ENCODE peak calls at places on chromosomes 13 and 19, in eight cellular contexts. Q is CD8-positive, alpha-beta memory T cell; D is esophagus squamous epithelium; U is colonic mucosa; E is aorta; G is IMR-90; N is breast epithelium; H is left ventricle myocardium inferior. Y is an unnamed sample. For H3K4me1 and H3K9me3, the result is how much of the 10 kb centered on the place peaks cover.

GRCh38 chr19:10226021-10226375 is 5.1 kb downstream of the S1PR2 start:
- DNase-seq in D (no peak), U (no peak), E (no peak), N (no peak), Q (no peak), H (peak), G (no peak), Y (no peak)

GRCh38 chr19:49340069-49340864 is 5.1 kb downstream of the CD37 start:
- DNase-seq in U (peak), Q (peak), H (peak), D (no peak), G (no peak), N (peak), E (peak), Y (peak)

GRCh38 chr13:113561417-113562084 is 23.0 kb upstream of the TFDP1 start:
- DNase-seq in D (no peak), Q (no peak), E (no peak), N (peak), H (no peak), G (no peak), U (peak), Y (no peak)

GRCh38 chr13:54241719-54242118 is 1213.1 kb downstream of the OLFM4 start:
- DNase-seq in Q (no peak), E (no peak), H (no peak), U (no peak), G (no peak), N (no peak), D (no peak), Y (no peak)

GRCh38 chr13:78827471-78827870 is 168.5 kb upstream of the OBI1 start:
- DNase-seq in E (no peak), U (no peak), Q (no peak), N (no peak), G (no peak), H (no peak), D (no peak), Y (no peak)

GRCh38 chr19:55213547-55213946 is 4.2 kb upstream of the PTPRH start:
- DNase-seq in E (no peak), U (no peak), H (no peak), Q (no peak), D (no peak), N (no peak), G (no peak), Y (no peak)

GRCh38 chr19:10289167-10289835 is 451 bp upstream of the ICAM5 start:
- DNase-seq in E (no peak), U (peak), D (no peak), G (peak), H (no peak), N (no peak), Q (peak), Y (peak)

GRCh38 chr19:27896091-27896490 is 1316.9 kb downstream of the UQCRFS1 start:
- DNase-seq in N (no peak), D (no peak), H (no peak), Q (no peak), U (no peak), G (no peak), E (no peak), Y (no peak)

GRCh38 chr19:10551698-10552301 is 8.1 kb downstream of the ATG4D start:
- DNase-seq in U (peak), N (no peak), E (no peak), Q (peak), G (no peak), H (no peak), D (no peak), Y (peak)

GRCh38 chr19:3176715-3177501 is 1.7 kb upstream of the S1PR4 start:
- DNase-seq in N (no peak), Q (peak), U (peak), G (peak), H (no peak), D (no peak), E (no peak), Y (peak)

GRCh38 chr19:19461671-19462622 is 53.4 kb downstream of the TSSK6 start:
- DNase-seq in Q (peak), E (peak), H (peak), D (no peak), G (no peak), U (peak), N (no peak), Y (peak)

GRCh38 chr19:1747285-1748114 is 5.8 kb upstream of the ONECUT3 start:
- DNase-seq in G (peak), U (peak), N (no peak), E (no peak), Q (no peak), D (no peak), H (no peak), Y (no peak)

GRCh38 chr19:7941895-7942596 is 1.4 kb downstream of the TIMM44 start:
- DNase-seq in N (no peak), E (no peak), U (no peak), H (no peak), Q (no peak), G (no peak), D (no peak), Y (peak)

GRCh38 chr19:40394816-40395210 is 4.8 kb upstream of the HIPK4 start:
- DNase-seq in G (no peak), U (no peak), D (no peak), Q (no peak), N (no peak), E (no peak), H (no peak), Y (no peak)

GRCh38 chr13:110392510-110393233 is 85.6 kb downstream of the COL4A2 start:
- DNase-seq in Q (no peak), N (no peak), G (peak), E (no peak), D (no peak), U (no peak), H (no peak), Y (no peak)

GRCh38 chr19:24059572-24060295 is 27.3 kb upstream of the ZNF254 start:
- DNase-seq in D (no peak), H (no peak), E (no peak), U (no peak), G (no peak), N (no peak), Q (no peak), Y (no peak)

GRCh38 chr13:20940083-20940482 is 37.5 kb upstream of the XPO4 start:
- DNase-seq in Q (no peak), U (no peak), N (no peak), E (no peak), H (no peak), D (no peak), G (peak), Y (no peak)

GRCh38 chr13:39968646-39969475 is 313.4 kb downstream of the COG6 start:
- DNase-seq in Q (no peak), G (no peak), H (no peak), E (no peak), D (no peak), N (no peak), U (no peak), Y (no peak)

GRCh38 chr19:46616631-46617322 is 8.1 kb downstream of the PTGIR start:
- DNase-seq in D (no peak), U (no peak), G (peak), H (peak), Q (no peak), E (peak), N (no peak), Y (no peak)

GRCh38 chr19:55173717-55174409 is 6.2 kb downstream of the SYT5 start:
- DNase-seq in E (peak), N (no peak), Q (no peak), H (peak), D (no peak), G (peak), U (peak), Y (peak)

GRCh38 chr13:50283017-50283416 is 267.8 kb downstream of the KCNRG start:
- DNase-seq in H (no peak), Q (no peak), N (no peak), U (no peak), D (no peak), G (no peak), E (no peak), Y (no peak)

GRCh38 chr13:99655351-99656091 is 154.2 kb downstream of the TM9SF2 start:
- DNase-seq in D (no peak), Q (no peak), N (no peak), E (no peak), U (peak), H (no peak), G (peak), Y (no peak)

GRCh38 chr19:29517946-29518345 is 7.8 kb upstream of the VSTM2B start:
- DNase-seq in D (no peak), H (no peak), E (no peak), Q (no peak), U (no peak), N (no peak), G (no peak), Y (no peak)
- H3K4me1 ChIP-seq in D (under half), H (under half), E (under half), Q (under half), U (under half), N (under half), G (under half), Y (under half)

GRCh38 chr13:32837307-32837972 is 178.8 kb upstream of the KL start:
- DNase-seq in E (no peak), G (no peak), U (no peak), N (no peak), Q (no peak), D (no peak), H (no peak), Y (no peak)

GRCh38 chr13:32837973-32838940 is 178.0 kb upstream of the KL start:
- DNase-seq in U (no peak), G (no peak), H (no peak), N (no peak), E (no peak), Q (no peak), D (no peak), Y (no peak)

GRCh38 chr13:32840840-32841713 is 175.1 kb upstream of the KL start:
- DNase-seq in D (no peak), Q (no peak), E (peak), H (peak), U (no peak), G (no peak), N (no peak), Y (no peak)

GRCh38 chr13:32840113-32840512 is 176.1 kb upstream of the KL start:
- DNase-seq in E (no peak), G (no peak), D (no peak), H (no peak), U (no peak), Q (no peak), N (no peak), Y (no peak)

GRCh38 chr13:32838985-32839384 is 177.2 kb upstream of the KL start:
- DNase-seq in N (no peak), E (no peak), Q (no peak), G (peak), H (no peak), U (no peak), D (no peak), Y (peak)
- H3K4me3 ChIP-seq in N (no peak), E (no peak), Q (no peak), G (no peak), H (no peak), U (no peak), D (no peak), Y (no peak)

GRCh38 chr19:30932854-30933253 is 416.4 kb downstream of the TSHZ3 start:
- DNase-seq in D (no peak), E (no peak), Q (no peak), N (no peak), H (no peak), G (no peak), U (no peak), Y (no peak)

GRCh38 chr19:30941591-30941990 is 407.6 kb downstream of the TSHZ3 start:
- DNase-seq in U (no peak), G (no peak), N (no peak), E (no peak), D (no peak), Q (no peak), H (no peak), Y (no peak)

GRCh38 chr19:30931307-30931706 is 417.9 kb downstream of the TSHZ3 start:
- DNase-seq in E (no peak), G (no peak), Q (no peak), H (no peak), D (no peak), U (no peak), N (no peak), Y (no peak)

GRCh38 chr19:30936276-30936675 is 413.0 kb downstream of the TSHZ3 start:
- DNase-seq in H (no peak), E (no peak), U (peak), G (no peak), Q (no peak), D (no peak), N (no peak), Y (no peak)
- H3K9me3 ChIP-seq in H (under half), E (under half), U (under half), G (under half), Q (under half), D (under half), N (under half), Y (under half)

GRCh38 chr19:5942991-5943390 is 28.9 kb downstream of the CAPS start:
- DNase-seq in G (no peak), D (no peak), H (no peak), U (no peak), N (no peak), E (no peak), Q (no peak), Y (no peak)
- H3K4me1 ChIP-seq in G (under half), D (under half), H (half or more), U (under half), N (under half), E (under half), Q (under half), Y (under half)

DNA sequence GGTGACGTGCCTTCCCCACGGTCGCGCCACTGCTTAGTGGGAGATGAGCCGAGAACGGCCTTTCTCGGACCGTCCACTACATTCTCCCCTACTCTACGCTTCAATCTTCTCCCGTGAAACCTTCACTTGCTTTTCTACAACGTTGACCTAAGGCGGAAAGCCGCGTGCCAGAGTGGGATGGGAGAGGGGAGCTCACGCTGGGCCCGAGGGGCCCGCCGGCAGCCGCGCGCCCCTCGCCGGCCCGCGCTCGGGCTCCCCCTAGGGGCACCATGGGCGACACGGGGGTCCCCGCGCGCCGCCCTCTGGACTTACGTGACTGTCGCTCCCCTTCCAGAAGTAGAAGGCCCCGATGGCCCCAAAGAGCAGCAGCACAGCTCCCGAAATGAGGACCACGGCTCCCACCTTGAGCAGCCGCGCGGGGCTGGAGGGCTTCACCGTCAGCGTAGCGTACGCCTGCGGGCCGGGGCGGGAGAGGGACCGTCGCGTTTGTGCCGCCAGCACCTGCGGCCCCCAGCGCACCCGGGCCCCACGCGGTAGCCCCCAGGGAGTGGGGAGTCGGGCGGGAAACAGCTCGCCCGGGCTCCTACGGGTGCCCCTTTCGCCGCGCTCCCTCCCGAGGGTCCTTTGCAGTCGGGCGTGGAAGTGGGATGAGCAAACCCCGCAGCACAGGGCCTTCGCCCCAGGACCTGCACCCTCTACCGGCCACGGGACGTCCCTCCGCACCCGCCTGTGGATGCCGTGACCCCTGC is 727 bp downstream of the CNMD start:
- DNase-seq in N (no peak), U (no peak), E (peak), G (no peak), D (no peak), H (no peak), Q (no peak), Y (peak)
- H3K4me3 ChIP-seq in N (peak), U (peak), E (no peak), G (peak), D (peak), H (peak), Q (no peak), Y (no peak)

GRCh38 chr13:25174304-25174703 is 2.2 kb upstream of the AMER2 start:
- DNase-seq in H (no peak), D (no peak), N (no peak), Q (no peak), G (no peak), U (no peak), E (no peak), Y (no peak)
- H3K9me3 ChIP-seq in H (under half), D (under half), N (under half), Q (under half), G (under half), U (under half), E (under half), Y (under half)

DNA sequence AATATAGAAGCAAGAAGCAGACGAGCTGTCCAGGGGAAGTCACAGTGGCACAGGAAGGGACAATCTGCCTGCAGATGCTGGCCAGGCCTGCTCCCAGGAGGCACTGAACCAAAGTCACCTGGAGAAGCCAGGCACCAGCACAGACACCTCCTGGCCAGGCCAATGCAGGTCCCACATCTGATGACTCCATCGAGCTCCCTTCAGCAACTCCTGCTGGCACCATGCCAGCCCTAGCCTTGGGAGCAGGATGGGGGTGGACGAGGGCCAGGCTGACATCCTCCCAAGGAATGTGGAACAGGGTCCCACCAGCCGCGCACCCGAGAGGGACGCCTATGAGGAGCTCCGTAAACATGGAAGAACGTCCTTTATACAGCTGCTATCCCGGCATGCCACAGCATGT is 22.4 kb upstream of the ISYNA1 start:
- DNase-seq in Q (no peak), U (no peak), E (peak), N (no peak), H (peak), G (peak), D (no peak), Y (peak)
- H3K4me1 ChIP-seq in Q (under half), U (under half), E (under half), N (under half), H (half or more), G (under half), D (half or more), Y (under half)

GRCh38 chr13:41914552-41914951 is 46.4 kb downstream of the VWA8 start:
- DNase-seq in N (no peak), H (no peak), U (no peak), Q (no peak), E (no peak), D (no peak), G (no peak), Y (no peak)

GRCh38 chr13:41917641-41918040 is 43.3 kb downstream of the VWA8 start:
- DNase-seq in N (no peak), D (no peak), H (no peak), U (no peak), G (peak), E (no peak), Q (no peak), Y (no peak)

GRCh38 chr13:41919031-41919740 is 41.7 kb downstream of the VWA8 start:
- DNase-seq in E (no peak), N (no peak), D (no peak), G (no peak), Q (no peak), H (no peak), U (no peak), Y (no peak)

GRCh38 chr13:41915096-41915495 is 45.8 kb downstream of the VWA8 start:
- DNase-seq in Q (no peak), G (peak), U (no peak), N (no peak), E (no peak), H (no peak), D (no peak), Y (no peak)

DNA sequence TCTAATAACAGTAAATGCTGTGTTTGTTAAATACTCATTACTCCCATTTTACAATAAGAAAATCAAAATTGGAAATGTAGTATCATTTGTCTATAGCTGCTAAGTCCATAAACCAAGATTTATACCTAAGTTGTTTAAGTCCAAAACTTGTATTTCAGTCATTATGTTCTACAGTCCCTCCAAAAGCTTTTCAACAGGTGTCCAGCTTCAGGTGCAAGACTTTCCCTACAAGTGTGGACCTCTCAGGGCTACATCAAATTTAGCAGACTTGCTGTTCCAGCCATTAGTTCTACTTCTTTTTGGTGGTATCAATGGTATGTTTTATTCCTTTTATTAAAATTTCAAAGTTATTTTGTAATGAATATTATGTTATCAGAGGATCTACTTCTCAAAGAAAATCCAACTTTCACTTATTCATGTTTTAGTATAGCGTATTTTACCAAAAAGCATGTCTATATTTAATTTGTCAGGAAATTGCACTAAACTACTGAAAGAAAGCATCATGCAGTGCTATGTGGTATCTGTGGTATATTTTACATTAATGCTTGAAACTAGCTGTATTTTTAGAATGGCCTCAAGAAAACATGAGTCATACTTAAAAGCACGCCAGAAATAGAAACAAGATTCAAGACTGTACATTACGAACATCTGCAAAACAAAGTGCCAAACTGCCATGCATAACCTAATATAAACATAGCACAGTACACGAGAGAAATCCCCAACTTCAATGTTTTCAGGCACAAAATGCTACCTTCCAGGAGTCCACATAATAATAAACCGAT is 44.5 kb downstream of the VWA8 start:
- DNase-seq in Q (peak), N (no peak), E (no peak), D (no peak), H (no peak), G (peak), U (no peak), Y (no peak)
- H3K4me3 ChIP-seq in Q (no peak), N (no peak), E (no peak), D (no peak), H (peak), G (no peak), U (no peak), Y (no peak)

DNA sequence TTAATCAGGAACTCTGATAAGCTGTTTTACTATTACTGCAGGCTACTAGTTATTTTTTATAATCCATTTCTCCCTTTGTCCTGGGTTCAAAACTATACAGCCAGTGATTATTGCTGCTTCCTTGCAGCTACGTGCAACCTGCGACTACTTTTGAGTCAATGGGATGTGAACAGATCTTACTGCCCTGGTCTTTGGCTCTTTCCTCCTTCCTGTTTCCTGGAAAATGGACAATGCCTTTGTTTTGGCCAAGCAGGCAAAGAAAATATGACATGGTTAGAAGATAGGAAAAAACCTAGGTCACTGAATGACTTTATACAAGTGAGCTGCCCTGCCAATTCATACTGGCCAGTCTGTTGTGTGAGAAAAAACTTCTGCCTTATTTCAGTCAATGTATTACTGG is 201.2 kb upstream of the KLF12 start:
- DNase-seq in D (no peak), Q (no peak), E (no peak), U (no peak), H (no peak), N (no peak), G (no peak), Y (no peak)
- H3K9me3 ChIP-seq in D (under half), Q (under half), E (under half), U (under half), H (under half), N (under half), G (under half), Y (under half)

Y was measured in mucosa of descending colon.